ENCODE peak calls at places on chromosomes 13 and 19, in five cellular contexts. One of them, this sample, is unnamed. For H3K27me3, the result is how much of the 10 kb centered on the place peaks cover.

GRCh38 chr19:15297416-15298224 is 34.7 kb downstream of the BRD4 start:
- DNase-seq in transverse colon: peak
- DNase-seq in esophagus muscularis mucosa: no peak
- DNase-seq in breast epithelium: no peak
- DNase-seq in tibial nerve: no peak
- DNase-seq in this sample: no peak

GRCh38 chr13:110304256-110304655 is 2.7 kb downstream of the COL4A1 start:
- DNase-seq in transverse colon: no peak
- DNase-seq in esophagus muscularis mucosa: no peak
- DNase-seq in breast epithelium: no peak
- DNase-seq in tibial nerve: peak
- DNase-seq in this sample: no peak

GRCh38 chr13:30744056-30744684 is 8.8 kb downstream of the ALOX5AP start:
- DNase-seq in transverse colon: peak
- DNase-seq in esophagus muscularis mucosa: no peak
- DNase-seq in breast epithelium: no peak
- DNase-seq in tibial nerve: no peak
- DNase-seq in this sample: peak

GRCh38 chr13:46495066-46495465 is 57.9 kb upstream of the LRCH1 start:
- DNase-seq in transverse colon: no peak
- DNase-seq in esophagus muscularis mucosa: no peak
- DNase-seq in breast epithelium: no peak
- DNase-seq in tibial nerve: no peak
- DNase-seq in this sample: no peak

GRCh38 chr13:23579886-23580706 is 9.9 kb downstream of the TNFRSF19 start:
- DNase-seq in transverse colon: no peak
- DNase-seq in esophagus muscularis mucosa: no peak
- DNase-seq in breast epithelium: no peak
- DNase-seq in tibial nerve: no peak
- DNase-seq in this sample: no peak

GRCh38 chr19:8355631-8356402 is 8.1 kb upstream of the ANGPTL4 start:
- DNase-seq in transverse colon: no peak
- DNase-seq in esophagus muscularis mucosa: no peak
- DNase-seq in breast epithelium: no peak
- DNase-seq in tibial nerve: peak
- DNase-seq in this sample: no peak

GRCh38 chr19:13819242-13819641 is 24.0 kb downstream of the ZSWIM4 start:
- DNase-seq in transverse colon: no peak
- DNase-seq in esophagus muscularis mucosa: no peak
- DNase-seq in breast epithelium: no peak
- DNase-seq in tibial nerve: no peak
- DNase-seq in this sample: no peak

GRCh38 chr13:95256086-95256485 is 45.2 kb downstream of the ABCC4 start:
- DNase-seq in transverse colon: no peak
- DNase-seq in esophagus muscularis mucosa: no peak
- DNase-seq in breast epithelium: no peak
- DNase-seq in tibial nerve: no peak
- DNase-seq in this sample: no peak

GRCh38 chr19:17138937-17139598 is 63.5 kb downstream of the MYO9B start:
- DNase-seq in transverse colon: no peak
- DNase-seq in esophagus muscularis mucosa: no peak
- DNase-seq in breast epithelium: no peak
- DNase-seq in tibial nerve: no peak
- DNase-seq in this sample: peak

GRCh38 chr19:17255150-17255621 is 9.4 kb downstream of the USHBP1 start:
- DNase-seq in transverse colon: no peak
- DNase-seq in esophagus muscularis mucosa: no peak
- DNase-seq in breast epithelium: no peak
- DNase-seq in tibial nerve: no peak
- DNase-seq in this sample: peak

GRCh38 chr13:73189365-73189764 is 130.6 kb downstream of the KLF5 start:
- DNase-seq in transverse colon: no peak
- DNase-seq in esophagus muscularis mucosa: no peak
- DNase-seq in breast epithelium: no peak
- DNase-seq in tibial nerve: no peak
- DNase-seq in this sample: no peak

GRCh38 chr19:40217027-40217810 is 965 bp downstream of the TTC9B start:
- DNase-seq in transverse colon: peak
- DNase-seq in esophagus muscularis mucosa: no peak
- DNase-seq in breast epithelium: no peak
- DNase-seq in tibial nerve: no peak
- DNase-seq in this sample: no peak

GRCh38 chr19:35879770-35880317 is 11.5 kb downstream of the APLP1 start:
- DNase-seq in transverse colon: peak
- DNase-seq in esophagus muscularis mucosa: no peak
- DNase-seq in breast epithelium: peak
- DNase-seq in tibial nerve: peak
- DNase-seq in this sample: peak

GRCh38 chr19:10112037-10112751 is 701 bp downstream of the P2RY11 start:
- DNase-seq in transverse colon: peak
- DNase-seq in esophagus muscularis mucosa: no peak
- DNase-seq in breast epithelium: no peak
- DNase-seq in tibial nerve: no peak
- DNase-seq in this sample: no peak

GRCh38 chr19:27861411-27861975 is 1351.5 kb downstream of the UQCRFS1 start:
- DNase-seq in transverse colon: no peak
- DNase-seq in esophagus muscularis mucosa: peak
- DNase-seq in breast epithelium: no peak
- DNase-seq in tibial nerve: no peak
- DNase-seq in this sample: no peak

GRCh38 chr19:43507880-43508279 is 3.3 kb upstream of the PHLDB3 start:
- DNase-seq in transverse colon: no peak
- DNase-seq in esophagus muscularis mucosa: no peak
- DNase-seq in breast epithelium: no peak
- DNase-seq in tibial nerve: no peak
- DNase-seq in this sample: no peak

GRCh38 chr13:25943666-25944065 is 108.2 kb downstream of the SHISA2 start:
- DNase-seq in transverse colon: no peak
- DNase-seq in esophagus muscularis mucosa: no peak
- DNase-seq in breast epithelium: no peak
- DNase-seq in tibial nerve: no peak
- DNase-seq in this sample: no peak

GRCh38 chr13:87042946-87043345 is 628.2 kb upstream of the SLITRK5 start:
- DNase-seq in transverse colon: no peak
- DNase-seq in esophagus muscularis mucosa: no peak
- DNase-seq in breast epithelium: no peak
- DNase-seq in tibial nerve: no peak
- DNase-seq in this sample: no peak

GRCh38 chr13:24649685-24650038 is 30.5 kb upstream of the ATP12A start:
- DNase-seq in transverse colon: no peak
- DNase-seq in esophagus muscularis mucosa: no peak
- DNase-seq in breast epithelium: no peak
- DNase-seq in tibial nerve: no peak
- DNase-seq in this sample: no peak

GRCh38 chr19:2164020-2164988 is 571 bp downstream of the DOT1L start:
- DNase-seq in transverse colon: no peak
- DNase-seq in esophagus muscularis mucosa: no peak
- DNase-seq in breast epithelium: no peak
- DNase-seq in tibial nerve: peak
- DNase-seq in this sample: peak

GRCh38 chr19:4577020-4577782 is 17.7 kb upstream of the SEMA6B start:
- DNase-seq in transverse colon: no peak
- DNase-seq in esophagus muscularis mucosa: no peak
- DNase-seq in breast epithelium: no peak
- DNase-seq in tibial nerve: no peak
- DNase-seq in this sample: no peak

GRCh38 chr19:42436006-42436405 is 6.7 kb downstream of the CXCL17 start:
- DNase-seq in transverse colon: no peak
- DNase-seq in esophagus muscularis mucosa: no peak
- DNase-seq in breast epithelium: no peak
- DNase-seq in tibial nerve: peak
- DNase-seq in this sample: no peak

GRCh38 chr13:113114511-113115362 is 7.9 kb upstream of the F10 start:
- DNase-seq in transverse colon: peak
- DNase-seq in esophagus muscularis mucosa: no peak
- DNase-seq in breast epithelium: peak
- DNase-seq in tibial nerve: no peak
- DNase-seq in this sample: peak

GRCh38 chr13:114161644-114162532 is 17.2 kb upstream of the CFAP97D2 start:
- DNase-seq in transverse colon: peak
- DNase-seq in esophagus muscularis mucosa: no peak
- DNase-seq in breast epithelium: no peak
- DNase-seq in tibial nerve: peak
- DNase-seq in this sample: peak

GRCh38 chr19:10295305-10295846 is 5.6 kb downstream of the ICAM5 start:
- DNase-seq in transverse colon: peak
- DNase-seq in esophagus muscularis mucosa: no peak
- DNase-seq in breast epithelium: no peak
- DNase-seq in tibial nerve: no peak
- DNase-seq in this sample: no peak

GRCh38 chr13:75258159-75258782 is 223.7 kb downstream of the TBC1D4 start:
- DNase-seq in transverse colon: no peak
- DNase-seq in esophagus muscularis mucosa: peak
- DNase-seq in breast epithelium: no peak
- DNase-seq in tibial nerve: no peak
- DNase-seq in this sample: no peak

GRCh38 chr19:55069137-55069858 is 6.3 kb upstream of the RDH13 start:
- DNase-seq in transverse colon: peak
- DNase-seq in esophagus muscularis mucosa: no peak
- DNase-seq in breast epithelium: peak
- DNase-seq in tibial nerve: no peak
- DNase-seq in this sample: no peak

GRCh38 chr13:102569488-102569887 is 27.3 kb upstream of the TPP2 start:
- DNase-seq in transverse colon: no peak
- DNase-seq in esophagus muscularis mucosa: no peak
- DNase-seq in breast epithelium: no peak
- DNase-seq in tibial nerve: no peak
- DNase-seq in this sample: no peak

GRCh38 chr13:91346848-91347211 is 657 bp upstream of the MIR17HG start:
- DNase-seq in transverse colon: peak
- DNase-seq in esophagus muscularis mucosa: no peak
- DNase-seq in breast epithelium: no peak
- DNase-seq in tibial nerve: no peak
- DNase-seq in this sample: peak

GRCh38 chr19:51712461-51713081 is 11.2 kb downstream of the HAS1 start:
- DNase-seq in transverse colon: no peak
- DNase-seq in esophagus muscularis mucosa: no peak
- DNase-seq in breast epithelium: no peak
- DNase-seq in tibial nerve: no peak
- DNase-seq in this sample: no peak

GRCh38 chr19:34482380-34483250 is 1.1 kb downstream of the WTIP start:
- DNase-seq in transverse colon: no peak
- DNase-seq in esophagus muscularis mucosa: no peak
- DNase-seq in breast epithelium: no peak
- DNase-seq in tibial nerve: no peak
- DNase-seq in this sample: no peak

GRCh38 chr19:40461669-40462221 is 3.8 kb downstream of the BLVRB start:
- DNase-seq in transverse colon: peak
- DNase-seq in esophagus muscularis mucosa: no peak
- DNase-seq in breast epithelium: peak
- DNase-seq in tibial nerve: no peak
- DNase-seq in this sample: peak

GRCh38 chr13:24141333-24141910 is 19.1 kb upstream of the SPATA13 start:
- DNase-seq in transverse colon: no peak
- DNase-seq in esophagus muscularis mucosa: no peak
- DNase-seq in breast epithelium: no peak
- DNase-seq in tibial nerve: no peak
- DNase-seq in this sample: no peak

GRCh38 chr13:103056008-103056407 is 10.2 kb downstream of the SLC10A2 start:
- DNase-seq in transverse colon: no peak
- DNase-seq in esophagus muscularis mucosa: no peak
- DNase-seq in breast epithelium: no peak
- DNase-seq in tibial nerve: no peak
- DNase-seq in this sample: no peak

GRCh38 chr13:50389726-50390125 is 374.5 kb downstream of the KCNRG start:
- DNase-seq in transverse colon: no peak
- DNase-seq in esophagus muscularis mucosa: no peak
- DNase-seq in breast epithelium: no peak
- DNase-seq in tibial nerve: no peak
- DNase-seq in this sample: no peak

GRCh38 chr13:110581489-110582185 is 20.1 kb upstream of the RAB20 start:
- DNase-seq in transverse colon: no peak
- DNase-seq in esophagus muscularis mucosa: no peak
- DNase-seq in breast epithelium: no peak
- DNase-seq in tibial nerve: no peak
- DNase-seq in this sample: no peak

GRCh38 chr19:38839816-38840582 is 8.4 kb upstream of the ECH1 start:
- DNase-seq in transverse colon: no peak
- DNase-seq in esophagus muscularis mucosa: no peak
- DNase-seq in breast epithelium: no peak
- DNase-seq in tibial nerve: no peak
- DNase-seq in this sample: peak
- TF ChIP-seq CTCF in transverse colon: no peak
- TF ChIP-seq CTCF in esophagus muscularis mucosa: no peak
- TF ChIP-seq CTCF in breast epithelium: no peak
- TF ChIP-seq CTCF in tibial nerve: no peak
- TF ChIP-seq CTCF in this sample: no peak

GRCh38 chr19:867855-868457 is 8.5 kb downstream of the CFD start:
- DNase-seq in transverse colon: no peak
- DNase-seq in esophagus muscularis mucosa: no peak
- DNase-seq in breast epithelium: no peak
- DNase-seq in tibial nerve: no peak
- DNase-seq in this sample: no peak

GRCh38 chr19:870314-870713 is 10.8 kb downstream of the CFD start:
- DNase-seq in transverse colon: no peak
- DNase-seq in esophagus muscularis mucosa: no peak
- DNase-seq in breast epithelium: no peak
- DNase-seq in tibial nerve: no peak
- DNase-seq in this sample: no peak

GRCh38 chr19:867301-867793 is 7.9 kb downstream of the CFD start:
- DNase-seq in transverse colon: no peak
- DNase-seq in esophagus muscularis mucosa: no peak
- DNase-seq in breast epithelium: no peak
- DNase-seq in tibial nerve: no peak
- DNase-seq in this sample: no peak

GRCh38 chr19:869245-870177 is 10.0 kb downstream of the CFD start:
- DNase-seq in transverse colon: peak
- DNase-seq in esophagus muscularis mucosa: peak
- DNase-seq in breast epithelium: no peak
- DNase-seq in tibial nerve: peak
- DNase-seq in this sample: peak

GRCh38 chr19:868458-869244 is 9.2 kb downstream of the CFD start:
- DNase-seq in transverse colon: no peak
- DNase-seq in esophagus muscularis mucosa: no peak
- DNase-seq in breast epithelium: no peak
- DNase-seq in tibial nerve: no peak
- DNase-seq in this sample: peak
- TF ChIP-seq POLR2A in transverse colon: no peak
- TF ChIP-seq POLR2A in esophagus muscularis mucosa: no peak
- TF ChIP-seq POLR2A in breast epithelium: no peak
- TF ChIP-seq POLR2A in tibial nerve: no peak
- TF ChIP-seq POLR2A in this sample: no peak

GRCh38 chr13:99978781-99979452 is 2.7 kb upstream of the ZIC2 start:
- DNase-seq in transverse colon: no peak
- DNase-seq in esophagus muscularis mucosa: no peak
- DNase-seq in breast epithelium: no peak
- DNase-seq in tibial nerve: no peak
- DNase-seq in this sample: no peak
- H3K27me3 ChIP-seq in transverse colon: half or more
- H3K27me3 ChIP-seq in esophagus muscularis mucosa: half or more
- H3K27me3 ChIP-seq in breast epithelium: under half
- H3K27me3 ChIP-seq in tibial nerve: half or more
- H3K27me3 ChIP-seq in this sample: half or more

GRCh38 chr13:27339299-27339698 is 68.7 kb downstream of the RASL11A start:
- DNase-seq in transverse colon: peak
- DNase-seq in esophagus muscularis mucosa: no peak
- DNase-seq in breast epithelium: no peak
- DNase-seq in tibial nerve: peak
- DNase-seq in this sample: no peak
- TF ChIP-seq CTCF in transverse colon: peak
- TF ChIP-seq CTCF in esophagus muscularis mucosa: peak
- TF ChIP-seq CTCF in breast epithelium: no peak
- TF ChIP-seq CTCF in tibial nerve: peak
- TF ChIP-seq CTCF in this sample: peak

GRCh38 chr19:1087813-1088418 is 7.3 kb downstream of the POLR2E start:
- DNase-seq in transverse colon: peak
- DNase-seq in esophagus muscularis mucosa: peak
- DNase-seq in breast epithelium: no peak
- DNase-seq in tibial nerve: peak
- DNase-seq in this sample: no peak
- TF ChIP-seq POLR2A in transverse colon: no peak
- TF ChIP-seq POLR2A in esophagus muscularis mucosa: no peak
- TF ChIP-seq POLR2A in breast epithelium: no peak
- TF ChIP-seq POLR2A in tibial nerve: no peak
- TF ChIP-seq POLR2A in this sample: no peak